ENCODE peak calls at places on chromosomes 12 and 14, in seven cellular contexts. B, O, W, G, H, F and X are unnamed samples.

GRCh38 chr14:100066984-100067383 is 1.8 kb downstream of the EVL start:
- DNase-seq in B (no peak), O (no peak), W (peak; percentile 16), G (no peak), H (no peak), F (no peak), X (no peak)

GRCh38 chr14:74945261-74945851 is 10.0 kb downstream of the PGF start:
- DNase-seq in B (peak; percentile 24), O (no peak), W (no peak), G (no peak), H (peak; percentile 42), F (peak; percentile 28), X (no peak)

GRCh38 chr12:130920711-130921381 is 32.9 kb upstream of the ADGRD1 start:
- DNase-seq in B (no peak), O (peak; percentile 72), W (no peak), G (no peak), H (peak; percentile 75), F (no peak), X (no peak)

GRCh38 chr12:10672231-10672868 is 1.5 kb downstream of the STYK1 start:
- DNase-seq in B (no peak), O (no peak), W (no peak), G (no peak), H (no peak), F (no peak), X (no peak)

GRCh38 chr14:51023964-51024363 is 70.9 kb downstream of the TRIM9 start:
- DNase-seq in B (peak; percentile 50), O (no peak), W (no peak), G (no peak), H (no peak), F (no peak), X (no peak)

GRCh38 chr12:95733156-95733825 is 57.3 kb downstream of the NTN4 start:
- DNase-seq in B (no peak), O (no peak), W (no peak), G (peak; percentile 71), H (no peak), F (no peak), X (no peak)

GRCh38 chr12:128657378-128657777 is 166.4 kb downstream of the SLC15A4 start:
- DNase-seq in B (no peak), O (no peak), W (no peak), G (no peak), H (no peak), F (no peak), X (no peak)

GRCh38 chr14:33484264-33484663 is 466.6 kb downstream of the EGLN3 start:
- DNase-seq in B (no peak), O (no peak), W (peak; percentile 6), G (no peak), H (no peak), F (no peak), X (no peak)

GRCh38 chr12:89461649-89462612 is 62.7 kb downstream of the GALNT4 start:
- DNase-seq in B (no peak), O (no peak), W (peak; percentile 41), G (no peak), H (no peak), F (no peak), X (no peak)

GRCh38 chr12:41189395-41190251 is 1.5 kb downstream of the PDZRN4 start:
- DNase-seq in B (peak; percentile 14), O (no peak), W (no peak), G (no peak), H (peak; percentile 43), F (no peak), X (no peak)

GRCh38 chr12:5220835-5221234 is 177.2 kb downstream of the KCNA5 start:
- DNase-seq in B (no peak), O (no peak), W (no peak), G (no peak), H (no peak), F (peak; percentile 10), X (no peak)

GRCh38 chr12:700061-700460 is 36.8 kb upstream of the NINJ2 start:
- DNase-seq in B (no peak), O (no peak), W (no peak), G (no peak), H (no peak), F (no peak), X (no peak)

GRCh38 chr14:93747102-93747501 is 41.2 kb downstream of the PRIMA1 start:
- DNase-seq in B (peak; percentile 76), O (no peak), W (no peak), G (no peak), H (no peak), F (no peak), X (no peak)